ENCODE peak calls at places on chromosomes 3 and 15, in seven cellular contexts. V is CD4-positive, alpha-beta T cell; P is SK-N-SH; Z is H9; B is psoas muscle; J is upper lobe of right lung; H is uterus. D is an unnamed sample.

GRCh38 chr3:149460123-149460522 is 14.4 kb upstream of the TM4SF4 start:
- DNase-seq in V (no peak), P (no peak), Z (no peak), B (no peak), J (no peak), H (peak; percentile 37), D (peak; percentile 82)

GRCh38 chr15:80852676-80853075 is 73.5 kb downstream of the CEMIP start:
- DNase-seq in V (no peak), P (no peak), Z (no peak), B (no peak), J (no peak), H (no peak), D (no peak)

GRCh38 chr3:10193692-10194327 is 29.1 kb downstream of the IRAK2 start:
- DNase-seq in V (no peak), P (no peak), Z (no peak), B (no peak), J (no peak), H (no peak), D (no peak)

GRCh38 chr3:183515968-183516851 is 39.3 kb downstream of the KLHL6 start:
- DNase-seq in V (peak; percentile 52), P (no peak), Z (no peak), B (no peak), J (no peak), H (no peak), D (no peak)

GRCh38 chr3:87367752-87368151 is 91.4 kb upstream of the POU1F1 start:
- DNase-seq in V (no peak), P (no peak), Z (no peak), B (no peak), J (no peak), H (no peak), D (no peak)

GRCh38 chr3:110593749-110594148 is 477.9 kb upstream of the NECTIN3 start:
- DNase-seq in V (no peak), P (no peak), Z (no peak), B (no peak), J (no peak), H (no peak), D (no peak)

GRCh38 chr15:98906712-98907083 is 100.9 kb downstream of the PGPEP1L start:
- DNase-seq in V (no peak), P (no peak), Z (no peak), B (no peak), J (peak; percentile 81), H (no peak), D (no peak)

GRCh38 chr3:156642750-156643728 is 31.4 kb upstream of the TIPARP start:
- DNase-seq in V (no peak), P (peak; percentile 12), Z (no peak), B (no peak), J (no peak), H (no peak), D (no peak)

GRCh38 chr3:134249442-134249841 is 1.2 kb downstream of the RYK start:
- DNase-seq in V (no peak), P (no peak), Z (no peak), B (no peak), J (no peak), H (no peak), D (no peak)

GRCh38 chr3:77577264-77577663 is 537.4 kb downstream of the ROBO2 start:
- DNase-seq in V (no peak), P (no peak), Z (no peak), B (no peak), J (no peak), H (no peak), D (no peak)
- H3K27ac ChIP-seq in V (no peak overlapping the region), P (no peak overlapping the region), Z (no peak overlapping the region), B (no peak overlapping the region), J (no peak overlapping the region), H (no peak overlapping the region), D (no peak overlapping the region)

DNA sequence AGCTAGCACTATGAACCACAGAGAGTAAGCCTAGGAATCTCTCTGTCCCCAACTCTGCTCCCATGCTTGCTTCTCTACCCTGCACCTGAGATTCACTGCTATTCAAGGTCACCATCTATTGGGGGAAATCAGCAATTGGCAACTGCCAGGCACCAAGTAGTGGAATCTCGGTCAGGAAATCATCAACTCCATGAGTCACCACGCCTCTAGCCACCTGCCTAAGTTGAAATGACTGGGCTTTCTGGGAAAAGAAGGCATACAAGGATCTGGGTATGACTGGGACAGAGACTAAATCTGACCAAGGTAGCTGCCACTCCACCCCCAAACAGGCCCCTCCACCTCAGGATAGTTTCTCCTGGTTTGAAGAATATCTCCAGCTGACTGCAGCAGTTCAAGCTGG is 464.1 kb upstream of the CBLB start:
- DNase-seq in V (no peak), P (no peak), Z (peak; percentile 34), B (no peak), J (no peak), H (no peak), D (no peak)
- TF ChIP-seq CTCF in V (no peak), P (no peak), Z (peak; percentile 28), B (no peak), J (no peak), H (no peak), D (no peak)

GRCh38 chr3:21779909-21780308 is 28.9 kb upstream of the ZNF385D start:
- DNase-seq in V (no peak), P (no peak), Z (no peak), B (no peak), J (no peak), H (no peak), D (no peak)

GRCh38 chr3:21781371-21781770 is 30.4 kb upstream of the ZNF385D start:
- DNase-seq in V (no peak), P (no peak), Z (no peak), B (no peak), J (no peak), H (no peak), D (no peak)

GRCh38 chr3:21783834-21784233 is 32.8 kb upstream of the ZNF385D start:
- DNase-seq in V (no peak), P (no peak), Z (no peak), B (no peak), J (no peak), H (no peak), D (no peak)

GRCh38 chr3:21778715-21779114 is 27.7 kb upstream of the ZNF385D start:
- DNase-seq in V (no peak), P (no peak), Z (no peak), B (no peak), J (no peak), H (no peak), D (no peak)
- H3K27ac ChIP-seq in V (no peak overlapping the region), P (no peak overlapping the region), Z (no peak overlapping the region), B (no peak overlapping the region), J (peak overlapping the region; percentile 11), H (no peak overlapping the region), D (peak overlapping the region; percentile 75)

GRCh38 chr3:188792788-188793187 is 379.0 kb upstream of the TPRG1 start:
- DNase-seq in V (no peak), P (peak; percentile 18), Z (peak; percentile 33), B (peak; percentile 72), J (peak; percentile 66), H (no peak), D (no peak)
- TF ChIP-seq CTCF in V (no peak), P (peak; percentile 65), Z (peak; percentile 55), B (peak; percentile 12), J (peak; percentile 35), H (no peak), D (no peak)

GRCh38 chr15:59307164-59307535 is 65.5 kb downstream of the MYO1E start:
- DNase-seq in V (no peak), P (no peak), Z (no peak), B (no peak), J (no peak), H (no peak), D (peak; percentile 58)
- H3K27ac ChIP-seq in V (no peak overlapping the region), P (no peak overlapping the region), Z (no peak overlapping the region), B (no peak overlapping the region), J (no peak overlapping the region), H (peak overlapping the region; percentile 22), D (peak overlapping the region; percentile 70)

GRCh38 chr3:36763850-36764703 is at the start of gene DCLK3:
- DNase-seq in V (no peak), P (peak; percentile 84), Z (peak; percentile 48), B (peak; percentile 56), J (no peak), H (no peak), D (no peak)
- TF ChIP-seq CTCF in V (no peak), P (no peak), Z (peak; percentile 36), B (no peak), J (no peak), H (no peak), D (no peak)

GRCh38 chr3:43320288-43320687 is 33.9 kb downstream of the SNRK start:
- DNase-seq in V (no peak), P (no peak), Z (no peak), B (no peak), J (no peak), H (no peak), D (no peak)

GRCh38 chr3:43319364-43319763 is 33.0 kb downstream of the SNRK start:
- DNase-seq in V (no peak), P (no peak), Z (no peak), B (peak; percentile 86), J (no peak), H (no peak), D (no peak)

GRCh38 chr3:43319794-43320193 is 33.5 kb downstream of the SNRK start:
- DNase-seq in V (no peak), P (no peak), Z (no peak), B (no peak), J (no peak), H (no peak), D (no peak)

GRCh38 chr3:43317461-43318316 is 31.3 kb downstream of the SNRK start:
- DNase-seq in V (no peak), P (no peak), Z (no peak), B (no peak), J (no peak), H (no peak), D (no peak)

DNA sequence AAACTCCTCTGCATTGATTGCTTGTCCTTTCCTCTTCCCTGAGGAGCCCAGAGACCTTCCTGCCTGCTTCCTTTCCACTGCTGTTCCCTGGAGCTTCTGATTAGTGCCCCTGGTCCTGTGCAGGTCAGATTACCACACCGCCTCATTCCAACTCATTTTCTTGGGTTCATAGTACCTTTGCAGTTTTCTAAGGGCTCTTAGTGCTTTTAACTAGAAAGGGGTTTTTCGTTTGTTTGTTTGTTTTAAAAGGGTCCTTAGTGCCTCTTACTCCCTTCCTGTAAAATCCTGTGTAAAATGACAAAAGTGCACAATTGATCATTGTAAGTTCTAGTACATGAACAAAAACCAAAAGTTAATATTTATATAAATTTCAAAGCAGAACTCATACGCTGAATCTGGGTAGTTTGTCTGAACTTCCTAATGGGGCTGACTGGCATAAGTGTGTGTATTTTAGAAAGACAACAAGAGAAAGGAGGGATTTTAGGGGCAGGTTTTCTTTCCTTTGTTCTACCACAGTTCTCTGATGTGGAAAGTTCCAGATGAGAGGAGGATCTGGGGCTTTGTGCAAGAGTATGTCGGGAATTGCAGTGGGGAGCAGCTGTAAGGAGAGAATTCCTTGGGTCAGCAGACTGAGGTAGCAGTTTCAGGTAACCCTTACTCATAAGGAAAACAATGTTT is 30.6 kb downstream of the SNRK start:
- DNase-seq in V (no peak), P (no peak), Z (no peak), B (no peak), J (no peak), H (no peak), D (no peak)
- H3K27ac ChIP-seq in V (no peak overlapping the region), P (no peak overlapping the region), Z (no peak overlapping the region), B (peak overlapping the region; percentile 47), J (no peak overlapping the region), H (peak overlapping the region; percentile 80), D (no peak overlapping the region)